ENCODE peak calls at places on chromosome 15, in ten cellular contexts. M is cardiac fibroblast, O is AG04449, K is astrocyte, J is astrocyte of the spinal cord, W is lower lobe of right lung, U is brain microvascular endothelial cell, V is breast epithelium, B is WERI-Rb-1, E is astrocyte of the cerebellum. L is an unnamed sample.

GRCh38 chr15:84915011-84915958 is 30.8 kb downstream of the SLC28A1 start:
- DNase-seq in M (peak), O (peak), K (peak), J (peak), W (peak), U (peak), V (peak), B (peak), E (peak), L (peak)

GRCh38 chr15:50181983-50182232 is at the start of gene SLC27A2:
- DNase-seq in M (peak), O (no peak), K (no peak), J (peak), W (peak), U (no peak), V (no peak), B (peak), E (no peak), L (no peak)

GRCh38 chr15:33794425-33794824 is 173.9 kb upstream of the CHRM5 start:
- DNase-seq in M (no peak), O (no peak), K (no peak), J (no peak), W (no peak), U (no peak), V (no peak), B (no peak), E (no peak), L (no peak)

GRCh38 chr15:77599899-77600298 is 32.8 kb downstream of the LINGO1 start:
- DNase-seq in M (peak), O (no peak), K (no peak), J (no peak), W (no peak), U (peak), V (no peak), B (peak), E (no peak), L (no peak)

GRCh38 chr15:36161781-36162212 is 417.6 kb upstream of the CDIN1 start:
- DNase-seq in M (peak), O (peak), K (no peak), J (peak), W (no peak), U (no peak), V (no peak), B (no peak), E (peak), L (peak)

GRCh38 chr15:43094416-43095039 is 11.3 kb downstream of the UBR1 start:
- DNase-seq in M (no peak), O (no peak), K (no peak), J (no peak), W (no peak), U (no peak), V (no peak), B (no peak), E (no peak), L (no peak)

GRCh38 chr15:24956131-24956838 is 1.5 kb downstream of the SNRPN start:
- DNase-seq in M (peak), O (no peak), K (peak), J (peak), W (peak), U (peak), V (peak), B (peak), E (peak), L (no peak)

GRCh38 chr15:29093696-29094343 is 175.8 kb downstream of the NSMCE3 start:
- DNase-seq in M (no peak), O (no peak), K (no peak), J (no peak), W (no peak), U (no peak), V (no peak), B (no peak), E (no peak), L (no peak)

GRCh38 chr15:22806156-22806555 is 19.7 kb downstream of the NIPA1 start:
- DNase-seq in M (peak), O (no peak), K (no peak), J (no peak), W (no peak), U (no peak), V (no peak), B (no peak), E (no peak), L (no peak)

GRCh38 chr15:74788716-74789151 is 6.9 kb downstream of the CSK start:
- DNase-seq in M (no peak), O (no peak), K (no peak), J (no peak), W (no peak), U (no peak), V (no peak), B (no peak), E (no peak), L (no peak)
- H3K4me3 ChIP-seq in M (no peak), O (no peak), K (no peak), J (no peak), W (peak), U (no peak), V (no peak), B (no peak), E (no peak), L (no peak)

GRCh38 chr15:67385971-67386370 is 131.4 kb downstream of the IQCH start:
- DNase-seq in M (peak), O (no peak), K (no peak), J (no peak), W (no peak), U (no peak), V (no peak), B (no peak), E (no peak), L (no peak)
- TF ChIP-seq CTCF in M (peak), O (no peak), K (no peak), J (peak), W (no peak), U (peak), V (no peak), B (no peak), E (peak), L (peak)

DNA sequence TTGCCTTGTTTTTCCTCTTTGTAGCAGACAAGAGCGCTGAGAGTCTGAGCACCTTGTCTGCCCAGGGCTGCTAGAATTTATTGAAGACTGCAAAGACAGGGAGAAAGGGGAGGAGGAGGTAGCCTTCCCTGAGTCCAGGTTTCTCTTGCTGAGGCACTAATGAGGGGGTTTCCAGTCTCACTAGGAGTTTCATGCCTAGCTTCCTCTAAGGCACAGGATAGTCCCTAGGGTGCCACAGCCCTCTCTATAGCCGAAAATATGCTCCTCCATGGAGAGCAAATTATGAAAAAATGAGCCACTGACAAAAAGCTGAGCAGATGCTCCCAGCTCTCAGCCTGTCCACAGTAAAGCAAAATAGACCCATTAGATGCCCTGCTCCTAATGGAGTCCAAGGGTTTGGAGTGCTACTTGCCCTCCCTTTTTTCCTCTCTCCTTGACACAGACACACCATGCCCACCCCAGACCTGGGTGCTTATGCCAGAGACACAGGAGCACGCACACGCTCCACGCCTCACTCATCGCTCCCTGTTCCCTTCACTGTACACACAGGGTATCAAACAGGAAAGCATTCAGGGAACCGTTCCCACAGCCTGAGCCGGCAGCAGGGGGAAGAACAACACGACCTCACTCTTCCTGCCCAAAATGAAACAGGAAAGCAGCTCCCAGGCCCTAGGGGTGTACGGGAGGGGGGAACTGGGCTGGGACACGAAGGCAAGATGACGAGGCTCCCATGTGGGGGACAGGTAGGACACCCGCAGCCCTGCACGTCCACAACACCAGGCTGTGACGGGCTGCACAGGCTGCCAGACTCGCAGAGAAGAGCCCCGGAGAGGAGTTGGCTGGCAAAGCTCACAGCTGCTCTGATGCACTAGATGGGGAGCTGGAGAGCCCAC is 11.0 kb downstream of the DLL4 start:
- DNase-seq in M (no peak), O (no peak), K (no peak), J (no peak), W (no peak), U (no peak), V (no peak), B (no peak), E (no peak), L (no peak)
- H3K4me3 ChIP-seq in M (no peak), O (no peak), K (no peak), J (no peak), W (peak), U (no peak), V (no peak), B (no peak), E (no peak), L (no peak)

DNA sequence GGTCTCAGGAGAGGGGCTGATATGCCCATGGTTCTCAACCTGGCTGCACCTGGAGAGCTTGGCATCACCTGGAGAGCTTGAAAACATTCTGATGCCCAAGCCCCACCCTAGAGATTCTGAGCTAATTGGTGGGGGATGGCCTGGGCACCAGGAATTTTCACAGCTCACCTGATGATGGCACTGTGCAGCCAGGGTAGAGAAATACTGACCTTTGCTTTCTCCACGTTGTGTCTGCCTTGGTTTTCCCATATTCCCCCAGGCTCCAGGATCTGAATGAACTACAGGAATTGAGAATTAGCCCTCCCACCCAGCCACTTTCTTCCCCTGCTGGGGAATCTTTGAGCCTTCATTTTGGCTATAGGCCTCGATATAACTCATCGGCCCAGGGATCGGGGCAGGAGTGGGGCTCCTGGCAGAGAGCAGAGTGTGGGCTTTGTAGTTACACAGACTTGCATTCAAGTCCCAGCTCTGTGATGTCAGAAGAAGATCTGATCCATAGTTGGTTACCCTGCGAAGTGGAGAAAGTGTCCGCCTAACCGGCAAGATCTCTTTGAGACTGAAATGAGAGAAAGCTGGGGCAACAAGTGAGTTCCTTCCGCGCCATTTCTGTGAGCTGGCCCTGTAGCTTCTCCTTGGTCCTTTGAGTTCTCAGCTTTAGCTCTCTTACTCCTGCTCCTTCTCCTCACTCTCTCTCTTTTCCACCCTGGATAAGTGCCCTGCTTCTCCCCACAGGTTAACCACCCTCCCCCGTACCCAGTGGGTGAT is 33.1 kb upstream of the UBE2Q2 start:
- DNase-seq in M (peak), O (no peak), K (no peak), J (peak), W (no peak), U (no peak), V (no peak), B (peak), E (no peak), L (no peak)
- TF ChIP-seq CTCF in M (peak), O (peak), K (peak), J (peak), W (peak), U (peak), V (peak), B (peak), E (peak), L (peak)

GRCh38 chr15:40052604-40053003 is 13.6 kb upstream of the SRP14 start:
- DNase-seq in M (no peak), O (no peak), K (no peak), J (no peak), W (no peak), U (no peak), V (no peak), B (no peak), E (no peak), L (no peak)
- H3K4me3 ChIP-seq in M (no peak), O (no peak), K (no peak), J (no peak), W (no peak), U (no peak), V (no peak), B (no peak), E (no peak), L (no peak)

DNA sequence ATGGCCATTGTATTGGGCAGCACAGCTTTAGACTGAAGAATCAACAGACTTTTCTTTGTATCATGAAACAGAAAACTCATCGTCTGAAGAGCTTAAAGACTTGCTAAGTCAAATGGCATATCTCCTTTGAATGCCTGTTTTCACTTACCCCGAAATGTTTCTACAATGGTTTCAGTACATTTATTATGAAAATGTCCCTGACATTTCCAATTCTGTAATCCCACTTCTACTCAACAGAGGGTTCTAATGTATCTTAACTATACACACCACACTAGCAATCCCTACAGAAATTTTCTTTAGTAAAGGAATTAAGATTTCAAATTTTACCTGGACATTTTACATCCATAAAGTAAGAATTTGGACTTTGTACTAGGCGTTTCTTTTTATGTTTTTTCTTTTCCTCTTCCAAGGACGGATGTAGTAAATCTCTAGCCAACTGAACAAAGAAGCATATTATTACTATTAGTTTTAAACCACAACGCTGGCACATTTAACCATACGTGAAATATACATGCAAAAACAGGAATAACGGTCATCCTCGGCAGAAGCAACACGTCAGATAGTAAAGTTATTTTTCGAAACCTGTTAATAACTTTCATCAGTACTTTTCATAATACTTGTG is 1.1 kb downstream of the RPS27L start:
- DNase-seq in M (no peak), O (no peak), K (no peak), J (peak), W (no peak), U (no peak), V (no peak), B (no peak), E (no peak), L (no peak)
- TF ChIP-seq CTCF in M (no peak), O (no peak), K (no peak), J (no peak), W (no peak), U (no peak), V (no peak), B (no peak), E (no peak), L (no peak)

GRCh38 chr15:52667597-52667996 is 11.6 kb downstream of the ATOSA start:
- DNase-seq in M (no peak), O (no peak), K (peak), J (peak), W (no peak), U (peak), V (no peak), B (no peak), E (no peak), L (no peak)
- H3K4me3 ChIP-seq in M (no peak), O (no peak), K (no peak), J (no peak), W (no peak), U (no peak), V (no peak), B (no peak), E (no peak), L (no peak)

GRCh38 chr15:80367094-80367493 is 37.1 kb upstream of the ARNT2 start:
- DNase-seq in M (peak), O (no peak), K (no peak), J (no peak), W (no peak), U (peak), V (no peak), B (peak), E (no peak), L (no peak)
- TF ChIP-seq CTCF in M (peak), O (no peak), K (no peak), J (no peak), W (no peak), U (peak), V (no peak), B (peak), E (no peak), L (no peak)

L was measured in AG09309.